ENCODE peak calls at places on chromosomes 1 and 21, in four cellular contexts. One of them, this sample, is unnamed.

GRCh38 chr1:183472488-183473285 is at the start of gene SMG7:
- DNase-seq in HCT116: no peak
- DNase-seq in IMR-90: peak
- DNase-seq in GM23248: peak
- DNase-seq in this sample: no peak

GRCh38 chr1:232383455-232384074 is 246.4 kb downstream of the SIPA1L2 start:
- DNase-seq in GM23248: no peak
- DNase-seq in IMR-90: no peak
- DNase-seq in HCT116: peak
- DNase-seq in this sample: peak

GRCh38 chr21:36347278-36347961 is 27.4 kb downstream of the MORC3 start:
- DNase-seq in IMR-90: peak
- DNase-seq in HCT116: no peak
- DNase-seq in GM23248: peak
- DNase-seq in this sample: no peak

GRCh38 chr1:59083946-59084865 is 212.7 kb upstream of the FGGY start:
- DNase-seq in GM23248: no peak
- DNase-seq in HCT116: no peak
- DNase-seq in IMR-90: peak
- DNase-seq in this sample: peak

GRCh38 chr21:33968082-33968997 is 52.7 kb upstream of the ATP5PO start:
- DNase-seq in HCT116: no peak
- DNase-seq in GM23248: peak
- DNase-seq in IMR-90: peak
- DNase-seq in this sample: peak

GRCh38 chr1:10541286-10541685 is 66.5 kb downstream of the PEX14 start:
- DNase-seq in HCT116: no peak
- DNase-seq in GM23248: no peak
- DNase-seq in IMR-90: no peak
- DNase-seq in this sample: no peak

GRCh38 chr1:160371691-160372208 is 4.9 kb downstream of the NHLH1 start:
- DNase-seq in GM23248: no peak
- DNase-seq in HCT116: no peak
- DNase-seq in IMR-90: no peak
- DNase-seq in this sample: no peak

GRCh38 chr1:58548381-58548780 is 1.9 kb upstream of the OMA1 start:
- DNase-seq in IMR-90: no peak
- DNase-seq in HCT116: no peak
- DNase-seq in GM23248: no peak
- DNase-seq in this sample: no peak

GRCh38 chr1:20483098-20483832 is 2.7 kb downstream of the CAMK2N1 start:
- DNase-seq in HCT116: no peak
- DNase-seq in IMR-90: no peak
- DNase-seq in GM23248: no peak
- DNase-seq in this sample: no peak

GRCh38 chr1:107444302-107444701 is 303.5 kb downstream of the NTNG1 start:
- DNase-seq in IMR-90: no peak
- DNase-seq in HCT116: no peak
- DNase-seq in GM23248: no peak
- DNase-seq in this sample: no peak

GRCh38 chr1:183774938-183775337 is 30.0 kb upstream of the RGL1 start:
- DNase-seq in GM23248: no peak
- DNase-seq in IMR-90: no peak
- DNase-seq in HCT116: no peak
- DNase-seq in this sample: no peak

GRCh38 chr1:162627662-162628296 is 4.5 kb upstream of the DDR2 start:
- DNase-seq in GM23248: peak
- DNase-seq in IMR-90: peak
- DNase-seq in HCT116: peak
- DNase-seq in this sample: peak

GRCh38 chr1:24157921-24158481 is 15.1 kb upstream of the IL22RA1 start:
- DNase-seq in IMR-90: no peak
- DNase-seq in GM23248: peak
- DNase-seq in HCT116: no peak
- DNase-seq in this sample: peak

GRCh38 chr1:110779617-110780016 is 93.3 kb upstream of the CD53 start:
- DNase-seq in GM23248: no peak
- DNase-seq in HCT116: no peak
- DNase-seq in IMR-90: no peak
- DNase-seq in this sample: no peak

GRCh38 chr1:180594723-180595122 is 36.0 kb downstream of the OVAAL start:
- DNase-seq in HCT116: no peak
- DNase-seq in IMR-90: no peak
- DNase-seq in GM23248: peak
- DNase-seq in this sample: no peak

GRCh38 chr1:101291562-101292035 is 54.8 kb downstream of the S1PR1 start:
- DNase-seq in HCT116: no peak
- DNase-seq in GM23248: peak
- DNase-seq in IMR-90: peak
- DNase-seq in this sample: peak

GRCh38 chr1:85607126-85607912 is 26.8 kb downstream of the CCN1 start:
- DNase-seq in HCT116: peak
- DNase-seq in IMR-90: peak
- DNase-seq in GM23248: peak
- DNase-seq in this sample: peak

GRCh38 chr1:226821719-226822085 is 48.7 kb upstream of the PSEN2 start:
- DNase-seq in IMR-90: peak
- DNase-seq in HCT116: no peak
- DNase-seq in GM23248: peak
- DNase-seq in this sample: no peak

GRCh38 chr21:18725653-18726052 is 322.1 kb upstream of the TMPRSS15 start:
- DNase-seq in IMR-90: no peak
- DNase-seq in GM23248: no peak
- DNase-seq in HCT116: no peak
- DNase-seq in this sample: peak

GRCh38 chr1:86375688-86376087 is 20.4 kb downstream of the ODF2L start:
- DNase-seq in IMR-90: no peak
- DNase-seq in HCT116: no peak
- DNase-seq in GM23248: peak
- DNase-seq in this sample: no peak

GRCh38 chr1:171610385-171610784 is 11.7 kb upstream of the MYOCOS start:
- DNase-seq in GM23248: peak
- DNase-seq in HCT116: no peak
- DNase-seq in IMR-90: peak
- DNase-seq in this sample: no peak

GRCh38 chr1:83118472-83118871 is 880.5 kb downstream of the TTLL7 start:
- DNase-seq in GM23248: no peak
- DNase-seq in IMR-90: no peak
- DNase-seq in HCT116: no peak
- DNase-seq in this sample: no peak

GRCh38 chr1:27455166-27455811 is 34.7 kb downstream of the WASF2 start:
- DNase-seq in IMR-90: no peak
- DNase-seq in HCT116: no peak
- DNase-seq in GM23248: peak
- DNase-seq in this sample: no peak

GRCh38 chr1:245606157-245606725 is 451.5 kb downstream of the KIF26B start:
- DNase-seq in IMR-90: no peak
- DNase-seq in HCT116: no peak
- DNase-seq in GM23248: no peak
- DNase-seq in this sample: no peak

GRCh38 chr21:19999369-20000272 is 998.6 kb upstream of the NCAM2 start:
- DNase-seq in IMR-90: no peak
- DNase-seq in GM23248: no peak
- DNase-seq in HCT116: no peak
- DNase-seq in this sample: no peak

GRCh38 chr1:218480691-218481099 is 135.6 kb downstream of the TGFB2 start:
- DNase-seq in IMR-90: peak
- DNase-seq in GM23248: peak
- DNase-seq in HCT116: no peak
- DNase-seq in this sample: peak

GRCh38 chr1:41371630-41372599 is 10.7 kb downstream of the FOXO6 start:
- DNase-seq in HCT116: no peak
- DNase-seq in GM23248: no peak
- DNase-seq in IMR-90: no peak
- DNase-seq in this sample: no peak

GRCh38 chr1:64891440-64891815 is 74.9 kb downstream of the JAK1 start:
- DNase-seq in HCT116: no peak
- DNase-seq in IMR-90: peak
- DNase-seq in GM23248: peak
- DNase-seq in this sample: no peak

GRCh38 chr1:2255420-2256369 is 27.6 kb downstream of the SKI start:
- DNase-seq in IMR-90: peak
- DNase-seq in HCT116: peak
- DNase-seq in GM23248: peak
- DNase-seq in this sample: peak

GRCh38 chr1:200364831-200365230 is 45.0 kb downstream of the ZNF281 start:
- DNase-seq in HCT116: no peak
- DNase-seq in IMR-90: peak
- DNase-seq in GM23248: peak
- DNase-seq in this sample: peak

GRCh38 chr1:39872698-39873097 is 10.6 kb downstream of the TRIT1 start:
- DNase-seq in IMR-90: no peak
- DNase-seq in HCT116: no peak
- DNase-seq in GM23248: no peak
- DNase-seq in this sample: no peak

GRCh38 chr1:60052634-60053033 is 20.9 kb downstream of the C1orf87 start:
- DNase-seq in IMR-90: no peak
- DNase-seq in HCT116: no peak
- DNase-seq in GM23248: no peak
- DNase-seq in this sample: no peak

GRCh38 chr1:19444399-19445021 is 40.8 kb downstream of the CAPZB start:
- DNase-seq in HCT116: no peak
- DNase-seq in IMR-90: no peak
- DNase-seq in GM23248: no peak
- DNase-seq in this sample: no peak

GRCh38 chr1:205293350-205294074 is 28.0 kb downstream of the NUAK2 start:
- DNase-seq in HCT116: no peak
- DNase-seq in IMR-90: no peak
- DNase-seq in GM23248: peak
- DNase-seq in this sample: no peak

GRCh38 chr1:217026506-217026905 is 303.3 kb upstream of the ESRRG start:
- DNase-seq in HCT116: no peak
- DNase-seq in GM23248: peak
- DNase-seq in IMR-90: peak
- DNase-seq in this sample: peak

GRCh38 chr1:78370779-78371482 is 119.8 kb upstream of the PTGFR start:
- DNase-seq in GM23248: peak
- DNase-seq in IMR-90: peak
- DNase-seq in HCT116: no peak
- DNase-seq in this sample: peak

GRCh38 chr1:92934395-92935378 is 26.6 kb downstream of the DIPK1A start:
- DNase-seq in GM23248: peak
- DNase-seq in HCT116: no peak
- DNase-seq in IMR-90: peak
- DNase-seq in this sample: peak
- H3K4me2 ChIP-seq in GM23248: peak
- H3K4me2 ChIP-seq in HCT116: no peak
- H3K4me2 ChIP-seq in IMR-90: peak
- H3K4me2 ChIP-seq in this sample: no peak

DNA sequence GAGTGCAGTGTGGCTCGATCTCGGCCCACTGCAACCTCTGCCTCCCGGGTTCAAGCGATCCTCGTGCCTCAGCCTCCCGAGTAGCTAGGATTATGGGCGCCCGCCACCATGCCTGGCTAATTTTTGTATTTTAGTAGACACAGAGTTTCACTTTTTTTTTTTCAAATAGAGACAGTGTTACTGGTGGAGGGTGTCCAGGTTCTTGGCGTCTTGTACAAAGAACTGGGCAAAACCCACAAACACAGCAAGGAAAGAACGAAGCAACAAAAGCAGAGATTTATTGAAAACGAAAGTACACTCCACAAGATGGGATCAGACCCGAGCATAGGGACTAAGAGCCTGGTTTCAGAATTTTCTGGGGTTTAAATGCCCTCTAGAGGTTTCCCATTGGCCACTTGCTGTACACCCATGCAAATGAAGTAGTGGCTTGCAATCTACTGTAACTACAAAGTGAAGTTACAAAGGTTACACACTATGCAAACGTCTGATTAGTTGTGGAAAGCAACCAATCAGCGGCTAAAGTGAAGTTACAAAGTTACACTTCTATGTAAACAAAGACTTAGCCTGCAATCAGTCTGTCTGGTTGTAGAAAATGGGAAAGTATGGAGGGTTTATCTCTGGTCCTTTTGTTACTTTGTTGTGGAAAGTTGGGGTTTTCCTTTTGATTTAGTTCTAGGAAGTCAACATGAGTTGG is 199.1 kb downstream of the DYRK1A start:
- DNase-seq in HCT116: no peak
- DNase-seq in GM23248: peak
- DNase-seq in IMR-90: peak
- DNase-seq in this sample: no peak
- H2AFZ ChIP-seq in HCT116: no peak
- H2AFZ ChIP-seq in GM23248: peak
- H2AFZ ChIP-seq in IMR-90: no peak
- H2AFZ ChIP-seq in this sample: no peak

GRCh38 chr1:117366281-117366981 is 818 bp upstream of the MAN1A2 start:
- DNase-seq in GM23248: peak
- DNase-seq in HCT116: no peak
- DNase-seq in IMR-90: peak
- DNase-seq in this sample: peak
- H3K4me3 ChIP-seq in GM23248: peak
- H3K4me3 ChIP-seq in HCT116: peak
- H3K4me3 ChIP-seq in IMR-90: peak
- H3K4me3 ChIP-seq in this sample: peak

GRCh38 chr1:229140018-229140417 is 130.9 kb upstream of the RAB4A start:
- DNase-seq in GM23248: no peak
- DNase-seq in HCT116: no peak
- DNase-seq in IMR-90: no peak
- DNase-seq in this sample: no peak
- H3K4me2 ChIP-seq in GM23248: no peak
- H3K4me2 ChIP-seq in HCT116: no peak
- H3K4me2 ChIP-seq in IMR-90: no peak
- H3K4me2 ChIP-seq in this sample: no peak

GRCh38 chr1:206540044-206540758 is 32.9 kb downstream of the RASSF5 start:
- DNase-seq in GM23248: peak
- DNase-seq in HCT116: no peak
- DNase-seq in IMR-90: no peak
- DNase-seq in this sample: peak
- H2AFZ ChIP-seq in GM23248: no peak
- H2AFZ ChIP-seq in HCT116: no peak
- H2AFZ ChIP-seq in IMR-90: no peak
- H2AFZ ChIP-seq in this sample: no peak

GRCh38 chr1:6207921-6208320 is 2.0 kb downstream of the RNF207 start:
- DNase-seq in GM23248: no peak
- DNase-seq in HCT116: no peak
- DNase-seq in IMR-90: no peak
- DNase-seq in this sample: no peak
- H3K4me3 ChIP-seq in GM23248: no peak
- H3K4me3 ChIP-seq in HCT116: no peak
- H3K4me3 ChIP-seq in IMR-90: no peak
- H3K4me3 ChIP-seq in this sample: peak

DNA sequence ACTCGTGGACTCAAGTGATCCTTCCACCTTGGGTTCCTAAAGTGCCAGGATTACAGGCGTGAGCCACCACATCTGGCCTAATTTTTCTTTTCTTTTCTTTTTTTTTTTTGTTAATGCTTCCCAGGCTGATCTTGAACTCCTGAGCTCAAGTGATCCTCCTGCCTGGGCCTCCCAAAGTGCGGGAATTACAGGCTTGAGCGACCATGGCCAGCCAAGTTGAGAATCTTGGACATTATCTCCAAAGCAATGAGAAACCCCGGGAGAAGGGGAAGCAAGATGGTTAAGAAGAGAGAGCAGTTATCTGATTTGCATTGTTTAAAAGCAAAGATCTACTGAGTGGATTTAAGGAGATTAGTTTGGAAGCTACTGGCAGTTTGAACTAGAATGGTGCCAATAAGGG is 9.1 kb downstream of the HIPK1 start:
- DNase-seq in IMR-90: no peak
- DNase-seq in HCT116: no peak
- DNase-seq in GM23248: no peak
- DNase-seq in this sample: no peak
- H3K4me2 ChIP-seq in IMR-90: no peak
- H3K4me2 ChIP-seq in HCT116: no peak
- H3K4me2 ChIP-seq in GM23248: no peak
- H3K4me2 ChIP-seq in this sample: no peak

This sample was measured in PC-3.